ENCODE peak calls at places on chromosomes 3 and 15, in ten cellular contexts. F is cardiac muscle cell, V is foreskin fibroblast, Y is WERI-Rb-1, R is left lung, U is MM.1S, S is tibial artery, A is psoas muscle, P is body of pancreas, W is adrenal gland. G is an unnamed sample.

GRCh38 chr15:75809986-75810750 is 33.1 kb upstream of the UBE2Q2 start:
- DNase-seq in F (peak; percentile 44), V (peak; percentile 53), Y (peak; percentile 60), R (no peak), U (peak; percentile 33), S (no peak), A (no peak), P (peak; percentile 27), W (peak; percentile 35), G (no peak)

GRCh38 chr15:77654975-77655374 is 22.3 kb upstream of the LINGO1 start:
- DNase-seq in F (peak; percentile 58), V (peak; percentile 13), Y (peak; percentile 74), R (no peak), U (no peak), S (no peak), A (no peak), P (no peak), W (no peak), G (no peak)

GRCh38 chr3:100480111-100480510 is 12.3 kb upstream of the TMEM45A start:
- DNase-seq in F (no peak), V (no peak), Y (no peak), R (no peak), U (no peak), S (no peak), A (no peak), P (no peak), W (no peak), G (no peak)

GRCh38 chr3:57557088-57557537 is 1.0 kb downstream of the PDE12 start:
- DNase-seq in F (peak; percentile 2), V (peak; percentile 73), Y (no peak), R (no peak), U (peak; percentile 48), S (no peak), A (peak; percentile 23), P (peak; percentile 27), W (peak; percentile 31), G (no peak)

GRCh38 chr3:169966951-169967915 is 626 bp downstream of the SEC62 start:
- DNase-seq in F (peak; percentile 80), V (peak; percentile 75), Y (peak; percentile 71), R (peak; percentile 70), U (peak; percentile 43), S (peak; percentile 73), A (peak; percentile 60), P (peak; percentile 43), W (peak; percentile 60), G (peak; percentile 52)

GRCh38 chr3:150068440-150069157 is 97.9 kb upstream of the PFN2 start:
- DNase-seq in F (no peak), V (peak; percentile 41), Y (no peak), R (no peak), U (no peak), S (no peak), A (no peak), P (no peak), W (no peak), G (no peak)

GRCh38 chr3:128800241-128801187 is 74.5 kb downstream of the RAB7A start:
- DNase-seq in F (no peak), V (no peak), Y (no peak), R (no peak), U (peak; percentile 43), S (no peak), A (peak; percentile 35), P (no peak), W (no peak), G (no peak)

GRCh38 chr15:78969687-78970349 is 25.0 kb upstream of the CTSH start:
- DNase-seq in F (no peak), V (no peak), Y (no peak), R (no peak), U (no peak), S (no peak), A (no peak), P (no peak), W (no peak), G (no peak)

GRCh38 chr3:43874290-43874689 is 183.6 kb downstream of the ABHD5 start:
- DNase-seq in F (no peak), V (no peak), Y (no peak), R (no peak), U (no peak), S (no peak), A (no peak), P (no peak), W (no peak), G (no peak)

GRCh38 chr3:43882976-43883680 is 192.4 kb downstream of the ABHD5 start:
- DNase-seq in F (no peak), V (no peak), Y (no peak), R (no peak), U (no peak), S (no peak), A (no peak), P (no peak), W (no peak), G (no peak)

GRCh38 chr3:43883729-43884396 is 193.1 kb downstream of the ABHD5 start:
- DNase-seq in F (no peak), V (no peak), Y (peak; percentile 53), R (peak; percentile 44), U (no peak), S (no peak), A (no peak), P (peak; percentile 72), W (peak; percentile 18), G (no peak)

GRCh38 chr3:43876648-43877047 is 185.9 kb downstream of the ABHD5 start:
- DNase-seq in F (no peak), V (no peak), Y (no peak), R (no peak), U (no peak), S (no peak), A (no peak), P (no peak), W (no peak), G (no peak)

GRCh38 chr3:43879166-43879565 is 188.4 kb downstream of the ABHD5 start:
- DNase-seq in F (peak; percentile 57), V (peak; percentile 58), Y (peak; percentile 49), R (no peak), U (peak; percentile 19), S (no peak), A (no peak), P (no peak), W (no peak), G (peak; percentile 25)
- TF ChIP-seq CTCF in F (peak; percentile 37), V (peak; percentile 19), Y (peak; percentile 65), R (no peak), U (peak; percentile 39), S (no peak), A (no peak), P (peak; percentile 13), W (no peak), G (peak; percentile 56)

GRCh38 chr15:49421991-49422390 is 1.1 kb upstream of the FGF7 start:
- DNase-seq in F (peak; percentile 49), V (peak; percentile 66), Y (peak; percentile 29), R (no peak), U (peak; percentile 57), S (peak; percentile 69), A (peak; percentile 39), P (peak; percentile 37), W (peak; percentile 30), G (no peak)

GRCh38 chr15:49423906-49424520 is 971 bp downstream of the FGF7 start:
- DNase-seq in F (peak; percentile 17), V (no peak), Y (no peak), R (no peak), U (no peak), S (no peak), A (no peak), P (no peak), W (no peak), G (no peak)

GRCh38 chr15:49427369-49427768 is 4.3 kb downstream of the FGF7 start:
- DNase-seq in F (no peak), V (no peak), Y (no peak), R (no peak), U (no peak), S (no peak), A (no peak), P (no peak), W (no peak), G (no peak)

GRCh38 chr15:49423021-49423420 is at the start of gene FGF7:
- DNase-seq in F (peak; percentile 14), V (peak; percentile 43), Y (no peak), R (no peak), U (no peak), S (no peak), A (peak; percentile 9), P (no peak), W (no peak), G (no peak)

DNA sequence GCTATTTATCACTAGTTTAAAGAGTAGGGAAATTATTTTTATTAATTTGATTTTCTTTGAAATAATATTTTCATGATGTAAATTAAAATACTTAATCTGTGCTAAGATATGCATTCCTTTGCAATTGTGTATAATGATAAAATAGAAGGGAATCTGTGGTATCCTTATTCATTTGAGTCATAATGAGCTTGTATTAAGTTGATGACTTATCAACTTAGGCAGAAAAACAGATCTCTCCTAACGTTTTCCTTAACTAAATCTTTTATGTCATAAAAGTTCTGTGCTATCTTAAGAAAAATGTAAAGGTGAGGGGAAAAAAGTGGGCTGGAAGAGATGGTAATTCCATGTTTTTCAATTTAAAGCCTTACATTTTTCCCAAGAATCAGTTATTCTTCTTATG is 1.9 kb downstream of the FGF7 start:
- DNase-seq in F (no peak), V (no peak), Y (no peak), R (no peak), U (no peak), S (no peak), A (no peak), P (no peak), W (no peak), G (no peak)
- TF ChIP-seq CTCF in F (no peak), V (no peak), Y (no peak), R (no peak), U (no peak), S (no peak), A (no peak), P (no peak), W (no peak), G (no peak)

DNA sequence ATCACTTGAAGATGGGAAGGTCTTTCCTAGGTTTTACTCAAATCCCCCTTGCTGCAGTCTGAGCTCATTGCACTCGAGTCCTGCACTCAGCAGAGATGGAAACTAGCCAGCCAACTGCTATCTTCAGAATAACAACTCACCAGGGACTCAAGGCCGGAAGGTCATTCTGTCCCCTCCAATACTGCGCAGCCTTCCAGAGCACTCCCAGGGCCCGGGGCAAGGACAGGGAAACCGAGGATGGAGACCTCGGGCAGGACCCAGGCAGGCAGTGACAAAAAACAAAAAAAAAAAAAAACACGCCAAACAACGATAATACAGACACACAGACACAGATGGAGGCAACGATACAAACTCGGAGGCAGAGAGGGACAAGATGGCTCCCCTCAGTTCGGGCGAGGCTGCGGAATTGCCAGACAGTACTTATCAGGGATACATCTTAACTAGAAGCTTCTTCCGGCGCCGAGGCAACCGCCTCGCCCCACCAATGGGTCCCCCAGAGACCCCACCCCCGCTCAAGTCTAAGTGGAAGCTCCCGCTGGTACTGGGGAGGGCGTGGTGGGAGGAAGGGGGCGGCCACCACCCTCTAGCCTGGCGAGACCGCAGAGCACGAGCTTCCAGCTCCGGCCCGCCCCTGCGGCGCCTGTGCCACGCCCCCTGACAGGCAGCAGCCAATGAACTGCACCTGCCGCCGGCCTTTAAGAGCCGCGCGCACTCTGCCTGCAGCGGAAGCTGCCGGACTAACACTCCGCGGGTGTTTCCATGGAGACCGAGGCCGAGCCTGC is 7.0 kb upstream of the MAP1A start:
- DNase-seq in F (peak; percentile 100), V (peak; percentile 100), Y (peak; percentile 98), R (peak; percentile 99), U (peak; percentile 100), S (peak; percentile 99), A (peak; percentile 98), P (peak; percentile 100), W (peak; percentile 99), G (peak; percentile 97)
- TF ChIP-seq CTCF in F (peak; percentile 38), V (peak; percentile 24), Y (peak; percentile 29), R (no peak), U (no peak), S (peak; percentile 39), A (peak; percentile 50), P (peak; percentile 12), W (peak; percentile 49), G (no peak)

GRCh38 chr15:41894791-41895463 is 1.1 kb upstream of the SPTBN5 start:
- DNase-seq in F (no peak), V (peak; percentile 89), Y (peak; percentile 30), R (peak; percentile 83), U (no peak), S (peak; percentile 83), A (peak; percentile 78), P (peak; percentile 84), W (peak; percentile 89), G (no peak)
- TF ChIP-seq CTCF in F (peak; percentile 26), V (no peak), Y (no peak), R (no peak), U (no peak), S (peak; percentile 12), A (no peak), P (no peak), W (no peak), G (no peak)